ENCODE peak calls at places on chromosomes 3 and 15, in nine cellular contexts. P, M, S, U, Z, A, L, G and F are unnamed samples.

GRCh38 chr3:140294058-140294457 is 359.1 kb downstream of the CLSTN2 start:
- DNase-seq in A (no peak), P (no peak), U (no peak), M (no peak), S (no peak), G (no peak), Z (no peak), L (no peak), F (no peak)

GRCh38 chr3:60579734-60580133 is 671.5 kb downstream of the FHIT start:
- DNase-seq in G (peak), L (no peak), U (no peak), Z (no peak), P (no peak), A (no peak), M (peak), S (no peak), F (no peak)

GRCh38 chr3:97981886-97982285 is 9.7 kb upstream of the RIOX2 start:
- DNase-seq in P (no peak), L (no peak), G (no peak), A (no peak), U (no peak), M (peak), S (no peak), Z (no peak), F (no peak)

GRCh38 chr3:170128977-170129431 is 52.5 kb downstream of the PHC3 start:
- DNase-seq in M (no peak), A (no peak), Z (no peak), G (no peak), U (no peak), S (no peak), L (no peak), P (no peak), F (no peak)

GRCh38 chr3:160448845-160449659 is 534 bp downstream of the TRIM59 start:
- DNase-seq in S (no peak), U (no peak), Z (peak), M (no peak), P (no peak), G (no peak), A (no peak), L (no peak), F (no peak)

GRCh38 chr3:197352382-197352781 is 54.0 kb upstream of the DLG1 start:
- DNase-seq in Z (no peak), G (no peak), U (no peak), L (no peak), P (peak), M (peak), S (no peak), A (peak), F (no peak)

GRCh38 chr15:80667895-80668430 is 27.1 kb upstream of the ABHD17C start:
- DNase-seq in A (no peak), Z (no peak), U (no peak), S (no peak), M (no peak), G (no peak), L (no peak), P (no peak), F (no peak)

GRCh38 chr3:62057339-62058047 is 315.9 kb downstream of the FEZF2 start:
- DNase-seq in G (no peak), S (no peak), L (no peak), U (no peak), P (no peak), M (no peak), Z (no peak), A (no peak), F (no peak)

GRCh38 chr15:52076889-52077781 is 35.4 kb downstream of the BCL2L10 start:
- DNase-seq in S (no peak), P (peak), L (no peak), M (peak), U (no peak), G (no peak), A (no peak), Z (no peak), F (no peak)

GRCh38 chr15:30924353-30924752 is 20.6 kb downstream of the FAN1 start:
- DNase-seq in S (no peak), G (no peak), P (no peak), M (peak), U (no peak), A (no peak), L (no peak), Z (no peak), F (no peak)

GRCh38 chr15:70588613-70589012 is 174.7 kb downstream of the UACA start:
- DNase-seq in L (no peak), S (no peak), M (no peak), P (no peak), Z (no peak), A (no peak), G (no peak), U (no peak), F (no peak)